ENCODE peak calls at places on chromosomes 4 and X, in five cellular contexts. X is mucosa of descending colon; Q is activated T-helper 1 cell treated with anti-CD3 and anti-CD28 coated beads, Interleukin-12 subunit alpha, Interleukin-12 subunit beta, Interleukin-2, Interleukin-4 antibody, amounts not matched to agents 30 ng/mL and 10 ng/mL and 1 ng/mL, durations not matched to agents 14 hours and 24 hours and 36 hours; A is iPS-NIHi11; E is K562. Y is an unnamed sample.

GRCh38 chr4:147772056-147772455 is 40.2 kb downstream of the ARHGAP10 start:
- DNase-seq in E (no peak), A (no peak), X (no peak), Q (no peak), Y (no peak)

GRCh38 chr4:14958436-14958835 is 43.8 kb upstream of the CPEB2 start:
- DNase-seq in Q (no peak), E (no peak), A (no peak), X (no peak), Y (no peak)

GRCh38 chr4:186852964-186853391 is 129.3 kb upstream of the FAT1 start:
- DNase-seq in X (no peak), A (no peak), E (no peak), Q (no peak), Y (no peak)

GRCh38 chr4:126954537-126955291 is 678.0 kb upstream of the INTU start:
- DNase-seq in A (no peak), X (no peak), E (peak), Q (no peak), Y (no peak)

GRCh38 chr4:180336494-180337090 is 1906.6 kb upstream of the TENM3 start:
- DNase-seq in X (no peak), E (no peak), Q (no peak), A (no peak), Y (no peak)

GRCh38 chrX:585115-585808 is 45.3 kb upstream of the SHOX start:
- DNase-seq in Q (no peak), A (peak), X (no peak), E (no peak), Y (no peak)

GRCh38 chrX:153968754-153969124 is 2.9 kb downstream of the HCFC1 start:
- DNase-seq in E (no peak), Q (no peak), A (no peak), X (no peak), Y (no peak)

GRCh38 chrX:46647251-46647650 is 73.7 kb downstream of the CHST7 start:
- DNase-seq in X (no peak), E (no peak), A (no peak), Q (no peak), Y (no peak)

GRCh38 chrX:38061335-38061734 is 55.0 kb downstream of the SYTL5 start:
- DNase-seq in Q (no peak), A (peak), E (no peak), X (no peak), Y (no peak)

GRCh38 chrX:134246282-134246681 is 9.3 kb downstream of the CCDC160 start:
- DNase-seq in E (no peak), Q (no peak), A (no peak), X (no peak), Y (no peak)

GRCh38 chr4:45951153-45951552 is 172.7 kb downstream of the GABRG1 start:
- DNase-seq in E (no peak), X (no peak), Q (no peak), A (no peak), Y (no peak)

GRCh38 chr4:28921886-28922285 is 1798.3 kb upstream of the PCDH7 start:
- DNase-seq in A (no peak), Q (no peak), E (no peak), X (no peak), Y (no peak)

GRCh38 chr4:109631709-109632108 is 71.5 kb downstream of the CASP6 start:
- DNase-seq in A (peak), Q (no peak), X (no peak), E (no peak), Y (no peak)

GRCh38 chrX:152220612-152221011 is 82.2 kb upstream of the MAGEA10 start:
- DNase-seq in A (no peak), E (no peak), Q (no peak), X (no peak), Y (no peak)

GRCh38 chrX:85922821-85923220 is 124.5 kb downstream of the CHM start:
- DNase-seq in Q (no peak), X (no peak), E (no peak), A (no peak), Y (no peak)

GRCh38 chr4:147492761-147493160 is 11.9 kb downstream of the EDNRA start:
- DNase-seq in E (no peak), A (no peak), X (no peak), Q (no peak), Y (no peak)

GRCh38 chr4:164779080-164779479 is 25.1 kb downstream of the SMIM31 start:
- DNase-seq in Q (no peak), X (no peak), A (no peak), E (no peak), Y (no peak)

GRCh38 chr4:78517050-78517652 is 34.4 kb upstream of the ANXA3 start:
- DNase-seq in E (no peak), Q (no peak), X (no peak), A (peak), Y (no peak)

GRCh38 chr4:89640620-89641366 is 196.2 kb downstream of the SNCA start:
- DNase-seq in A (peak), E (peak), X (peak), Q (no peak), Y (peak)

GRCh38 chrX:10054396-10054795 is 87.2 kb downstream of the CLDN34 start:
- DNase-seq in A (no peak), Q (no peak), E (no peak), X (no peak), Y (no peak)

GRCh38 chrX:118025193-118025592 is 91.4 kb downstream of the KLHL13 start:
- DNase-seq in A (no peak), E (no peak), Q (no peak), X (no peak), Y (no peak)

GRCh38 chr4:77473509-77473908 is 132.1 kb upstream of the CXCL13 start:
- DNase-seq in Q (no peak), A (peak), X (no peak), E (peak), Y (no peak)